ENCODE peak calls at places on chromosomes 16 and 17, in six cellular contexts. Q is mesendoderm, N is endothelial cell of umbilical vein, R is Peyer's patch, Z is lower leg skin, X is GM23248. A is an unnamed sample.

GRCh38 chr16:46790599-46791270 is 40.2 kb downstream of the C16orf87 start:
- DNase-seq in Z (no peak), R (no peak), X (peak; percentile 17), N (no peak), Q (no peak), A (no peak)

GRCh38 chr16:52552643-52553042 is 5.7 kb upstream of the TOX3 start:
- DNase-seq in X (no peak), N (no peak), Z (no peak), Q (no peak), R (no peak), A (no peak)

GRCh38 chr16:11968577-11968976 is 3.6 kb downstream of the TNFRSF17 start:
- DNase-seq in N (no peak), R (no peak), X (no peak), Z (no peak), Q (no peak), A (no peak)

GRCh38 chr17:38325221-38325851 is 18.4 kb downstream of the GPR179 start:
- DNase-seq in X (no peak), N (no peak), Z (no peak), Q (peak; percentile 71), R (no peak), A (no peak)

GRCh38 chr16:73060948-73061495 is 13.1 kb upstream of the ZFHX3 start:
- DNase-seq in Q (no peak), R (no peak), N (no peak), X (no peak), Z (no peak), A (no peak)

GRCh38 chr16:30985401-30986128 is 558 bp downstream of the HSD3B7 start:
- DNase-seq in Q (peak; percentile 63), Z (peak; percentile 67), X (peak; percentile 81), R (no peak), N (no peak), A (no peak)

GRCh38 chr17:69170377-69170776 is 28.7 kb upstream of the ABCA6 start:
- DNase-seq in X (no peak), Z (no peak), N (peak; percentile 56), Q (no peak), R (no peak), A (no peak)

GRCh38 chr16:27445502-27446175 is 43.7 kb downstream of the IL21R start:
- DNase-seq in Q (no peak), N (no peak), R (no peak), X (no peak), Z (no peak), A (no peak)

GRCh38 chr17:40373999-40374398 is 9.5 kb upstream of the GJD3 start:
- DNase-seq in Z (no peak), R (no peak), X (no peak), Q (no peak), N (no peak), A (no peak)

GRCh38 chr16:72474511-72475123 is 302.7 kb upstream of the PMFBP1 start:
- DNase-seq in Q (no peak), R (no peak), Z (no peak), X (peak; percentile 92), N (peak; percentile 23), A (no peak)

GRCh38 chr17:83099086-83099540 is 19.7 kb downstream of the METRNL start:
- DNase-seq in Z (peak; percentile 24), N (no peak), R (no peak), X (peak; percentile 53), Q (no peak), A (no peak)

GRCh38 chr16:87680272-87680644 is 78.0 kb downstream of the JPH3 start:
- DNase-seq in N (no peak), Z (no peak), Q (no peak), R (no peak), X (no peak), A (no peak)

GRCh38 chr17:1145311-1145986 is 34.3 kb downstream of the ABR start:
- DNase-seq in R (no peak), Q (no peak), N (no peak), X (no peak), Z (no peak), A (no peak)

GRCh38 chr17:7475764-7476422 is 3.5 kb downstream of the ZBTB4 start:
- DNase-seq in N (no peak), X (peak; percentile 92), Z (peak; percentile 87), Q (no peak), R (no peak), A (no peak)

GRCh38 chr16:17307501-17307900 is 163.3 kb downstream of the XYLT1 start:
- DNase-seq in R (no peak), Z (no peak), X (no peak), Q (no peak), N (no peak), A (no peak)

GRCh38 chr16:78045865-78046581 is 23.7 kb downstream of the CLEC3A start:
- DNase-seq in N (peak; percentile 61), Z (no peak), Q (peak; percentile 91), R (no peak), X (peak; percentile 71), A (peak; percentile 45)

GRCh38 chr17:59618894-59619312 is 792 bp upstream of the CLTC start:
- DNase-seq in Q (no peak), R (no peak), N (no peak), X (no peak), Z (no peak), A (no peak)

GRCh38 chr16:79402356-79402755 is 198.2 kb downstream of the MAF start:
- DNase-seq in X (no peak), Z (no peak), Q (peak; percentile 39), R (no peak), N (no peak), A (no peak)

GRCh38 chr17:39757931-39758873 is 20.5 kb downstream of the GRB7 start:
- DNase-seq in R (peak; percentile 45), X (peak; percentile 12), Z (no peak), N (no peak), Q (no peak), A (peak; percentile 89)

GRCh38 chr17:7438050-7438614 is 1.2 kb upstream of the FGF11 start:
- DNase-seq in Q (peak; percentile 59), R (peak; percentile 53), N (peak; percentile 18), X (peak; percentile 40), Z (peak; percentile 72), A (peak; percentile 39)

GRCh38 chr17:69213059-69213813 is 15.4 kb downstream of the ABCA10 start:
- DNase-seq in R (no peak), N (no peak), Q (peak; percentile 61), X (no peak), Z (no peak), A (no peak)

GRCh38 chr17:21374455-21375161 is 1.5 kb upstream of the KCNJ12 start:
- DNase-seq in X (no peak), N (no peak), R (no peak), Q (peak; percentile 15), Z (no peak), A (peak; percentile 17)

GRCh38 chr17:29076722-29077121 is 33.8 kb downstream of the PIPOX start:
- DNase-seq in Q (peak; percentile 60), X (no peak), Z (no peak), R (no peak), N (no peak), A (no peak)

GRCh38 chr17:37752482-37752881 is 7.6 kb upstream of the HNF1B start:
- DNase-seq in Q (no peak), R (no peak), Z (no peak), X (peak; percentile 88), N (no peak), A (no peak)

GRCh38 chr17:4968916-4969550 is 1.4 kb upstream of the SPAG7 start:
- DNase-seq in Z (no peak), N (peak; percentile 38), X (peak; percentile 93), Q (peak; percentile 90), R (no peak), A (no peak)

GRCh38 chr17:44569459-44569858 is 12.2 kb downstream of the FZD2 start:
- DNase-seq in Q (no peak), R (no peak), Z (no peak), X (no peak), N (no peak), A (no peak)
- H3K4me3 ChIP-seq in Q (no peak overlapping the region), R (no peak overlapping the region), Z (no peak overlapping the region), X (no peak overlapping the region), N (no peak overlapping the region), A (no peak overlapping the region)

DNA sequence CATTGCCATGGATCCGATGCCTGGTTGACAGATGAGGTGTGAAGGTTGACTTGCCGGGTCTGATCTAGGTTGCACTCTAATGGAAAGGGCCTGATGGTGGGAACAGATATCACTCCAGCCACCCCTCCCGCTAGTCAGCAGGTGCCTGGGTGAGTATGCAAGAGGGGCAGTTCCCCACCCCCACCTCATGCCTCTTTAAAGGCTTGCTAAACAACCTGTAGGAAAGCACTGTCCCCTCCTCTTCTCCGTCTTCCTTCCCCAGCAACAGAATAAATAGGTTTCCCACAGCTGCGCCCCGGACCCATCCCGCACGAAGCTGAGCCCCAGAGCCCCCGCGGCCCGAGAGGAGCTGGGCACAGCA is 746 bp upstream of the TMEM132E start:
- DNase-seq in Q (no peak), Z (no peak), N (no peak), X (no peak), R (no peak), A (no peak)
- H3K4me3 ChIP-seq in Q (no peak overlapping the region), Z (no peak overlapping the region), N (no peak overlapping the region), X (peak overlapping the region; percentile 66), R (peak overlapping the region; percentile 54), A (no peak overlapping the region)

DNA sequence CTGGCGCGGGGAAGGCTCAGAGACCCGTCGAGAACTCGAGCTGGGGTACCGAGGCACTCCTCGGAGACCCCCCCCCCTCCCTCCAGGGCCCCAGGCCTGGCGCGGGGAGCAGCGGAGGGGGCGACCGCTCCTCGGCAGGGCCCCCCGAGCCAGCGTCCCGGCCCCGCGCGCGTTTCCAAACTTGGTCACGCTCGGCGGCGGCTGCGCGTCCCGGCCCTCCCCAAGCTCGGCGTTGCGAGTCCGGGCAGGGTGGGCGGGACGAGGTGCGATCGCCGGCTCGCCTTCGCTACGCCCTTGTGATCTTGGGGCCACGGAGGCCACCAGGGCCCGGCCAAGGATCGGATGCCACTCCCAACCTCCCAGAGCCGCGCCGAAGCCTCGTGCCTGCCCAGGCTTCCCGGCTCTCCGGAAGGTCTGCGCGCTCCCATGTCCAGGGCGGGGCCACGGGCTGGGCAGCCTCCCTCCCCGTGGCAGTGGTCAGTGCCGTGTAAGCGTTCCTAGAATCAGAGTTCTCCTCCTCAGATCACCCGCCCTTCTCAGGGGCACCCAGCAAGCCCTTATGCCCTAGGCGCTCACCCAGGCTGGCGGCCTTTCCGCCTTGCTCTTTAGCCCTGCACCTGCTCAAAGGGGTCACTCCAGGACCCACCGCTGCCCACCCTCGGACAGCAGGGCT is 12.0 kb upstream of the MRPS23 start:
- DNase-seq in Z (no peak), Q (no peak), N (peak; percentile 26), R (no peak), X (peak; percentile 68), A (no peak)
- H3K4me3 ChIP-seq in Z (peak overlapping the region; percentile 24), Q (peak overlapping the region; percentile 6), N (peak overlapping the region; percentile 21), R (peak overlapping the region; percentile 52), X (peak overlapping the region; percentile 68), A (peak overlapping the region; percentile 40)

GRCh38 chr16:49588729-49589384 is 215.3 kb downstream of the C16orf78 start:
- DNase-seq in N (no peak), R (no peak), Z (no peak), Q (peak; percentile 65), X (no peak), A (no peak)
- H3K4me3 ChIP-seq in N (no peak overlapping the region), R (no peak overlapping the region), Z (no peak overlapping the region), Q (no peak overlapping the region), X (no peak overlapping the region), A (no peak overlapping the region)

GRCh38 chr17:65801513-65801912 is 240.1 kb upstream of the AXIN2 start:
- DNase-seq in Q (no peak), X (no peak), N (no peak), Z (no peak), R (no peak), A (no peak)
- H3K4me3 ChIP-seq in Q (no peak overlapping the region), X (no peak overlapping the region), N (no peak overlapping the region), Z (no peak overlapping the region), R (no peak overlapping the region), A (no peak overlapping the region)

A was measured in GM12865.